ENCODE peak calls at places on chromosomes 11 and 22, in eight cellular contexts. One of them, this sample, is unnamed. For H3K4me1 and H3K9me3, the result is how much of the 10 kb centered on the place peaks cover.

GRCh38 chr11:93166867-93167266 is 30.9 kb downstream of the SLC36A4 start:
- DNase-seq in A549: no peak
- DNase-seq in tibial artery: no peak
- DNase-seq in kidney: no peak
- DNase-seq in CD8-positive, alpha-beta memory T cell: no peak
- DNase-seq in spleen: no peak
- DNase-seq in pancreas: no peak
- DNase-seq in H9: no peak
- DNase-seq in this sample: no peak

GRCh38 chr11:35267504-35267903 is 128.5 kb downstream of the CD44 start:
- DNase-seq in spleen: no peak
- DNase-seq in H9: no peak
- DNase-seq in CD8-positive, alpha-beta memory T cell: no peak
- DNase-seq in tibial artery: no peak
- DNase-seq in kidney: no peak
- DNase-seq in pancreas: no peak
- DNase-seq in A549: no peak
- DNase-seq in this sample: no peak

GRCh38 chr11:2263012-2263565 is 7.3 kb downstream of the ASCL2 start:
- DNase-seq in CD8-positive, alpha-beta memory T cell: no peak
- DNase-seq in A549: no peak
- DNase-seq in pancreas: no peak
- DNase-seq in tibial artery: no peak
- DNase-seq in H9: no peak
- DNase-seq in spleen: no peak
- DNase-seq in kidney: no peak
- DNase-seq in this sample: no peak

GRCh38 chr22:20404881-20405280 is 10.9 kb downstream of the ZNF74 start:
- DNase-seq in spleen: peak
- DNase-seq in H9: no peak
- DNase-seq in tibial artery: peak
- DNase-seq in pancreas: no peak
- DNase-seq in kidney: no peak
- DNase-seq in CD8-positive, alpha-beta memory T cell: no peak
- DNase-seq in A549: no peak
- DNase-seq in this sample: no peak

GRCh38 chr22:43001271-43002197 is 13.4 kb downstream of the PACSIN2 start:
- DNase-seq in H9: no peak
- DNase-seq in spleen: no peak
- DNase-seq in CD8-positive, alpha-beta memory T cell: no peak
- DNase-seq in A549: no peak
- DNase-seq in tibial artery: no peak
- DNase-seq in kidney: no peak
- DNase-seq in pancreas: no peak
- DNase-seq in this sample: no peak

GRCh38 chr22:46761017-46761416 is 1.4 kb upstream of the TBC1D22A start:
- DNase-seq in CD8-positive, alpha-beta memory T cell: no peak
- DNase-seq in pancreas: peak
- DNase-seq in tibial artery: no peak
- DNase-seq in A549: no peak
- DNase-seq in H9: no peak
- DNase-seq in kidney: no peak
- DNase-seq in spleen: peak
- DNase-seq in this sample: no peak

GRCh38 chr22:20137671-20138416 is 6.2 kb downstream of the ZDHHC8 start:
- DNase-seq in CD8-positive, alpha-beta memory T cell: no peak
- DNase-seq in tibial artery: no peak
- DNase-seq in H9: no peak
- DNase-seq in pancreas: no peak
- DNase-seq in A549: no peak
- DNase-seq in kidney: no peak
- DNase-seq in spleen: no peak
- DNase-seq in this sample: no peak

GRCh38 chr11:62666259-62666926 is 1.3 kb downstream of the CSKMT start:
- DNase-seq in kidney: peak
- DNase-seq in tibial artery: no peak
- DNase-seq in H9: no peak
- DNase-seq in CD8-positive, alpha-beta memory T cell: no peak
- DNase-seq in spleen: peak
- DNase-seq in pancreas: peak
- DNase-seq in A549: no peak
- DNase-seq in this sample: no peak

GRCh38 chr11:41456288-41456687 is 3.2 kb downstream of the LRRC4C start:
- DNase-seq in pancreas: no peak
- DNase-seq in spleen: no peak
- DNase-seq in tibial artery: no peak
- DNase-seq in A549: no peak
- DNase-seq in kidney: no peak
- DNase-seq in H9: peak
- DNase-seq in CD8-positive, alpha-beta memory T cell: no peak
- DNase-seq in this sample: no peak

GRCh38 chr11:132549001-132549400 is 983.3 kb downstream of the OPCML start:
- DNase-seq in tibial artery: no peak
- DNase-seq in A549: no peak
- DNase-seq in H9: no peak
- DNase-seq in spleen: no peak
- DNase-seq in pancreas: no peak
- DNase-seq in CD8-positive, alpha-beta memory T cell: no peak
- DNase-seq in kidney: no peak
- DNase-seq in this sample: no peak

GRCh38 chr11:39236916-39237315 is 2222.5 kb downstream of the LRRC4C start:
- DNase-seq in tibial artery: no peak
- DNase-seq in kidney: no peak
- DNase-seq in A549: no peak
- DNase-seq in spleen: no peak
- DNase-seq in H9: no peak
- DNase-seq in CD8-positive, alpha-beta memory T cell: no peak
- DNase-seq in pancreas: no peak
- DNase-seq in this sample: no peak

GRCh38 chr22:29786026-29786425 is 18.9 kb downstream of the UQCR10 start:
- DNase-seq in pancreas: no peak
- DNase-seq in CD8-positive, alpha-beta memory T cell: no peak
- DNase-seq in kidney: no peak
- DNase-seq in H9: no peak
- DNase-seq in tibial artery: no peak
- DNase-seq in spleen: no peak
- DNase-seq in A549: no peak
- DNase-seq in this sample: no peak

GRCh38 chr11:74453373-74453975 is 13.9 kb downstream of the KCNE3 start:
- DNase-seq in A549: peak
- DNase-seq in H9: peak
- DNase-seq in tibial artery: peak
- DNase-seq in kidney: no peak
- DNase-seq in CD8-positive, alpha-beta memory T cell: peak
- DNase-seq in spleen: peak
- DNase-seq in pancreas: peak
- DNase-seq in this sample: peak

GRCh38 chr22:24467340-24467739 is 27.8 kb upstream of the UPB1 start:
- DNase-seq in kidney: no peak
- DNase-seq in A549: no peak
- DNase-seq in spleen: no peak
- DNase-seq in CD8-positive, alpha-beta memory T cell: no peak
- DNase-seq in tibial artery: no peak
- DNase-seq in H9: no peak
- DNase-seq in pancreas: no peak
- DNase-seq in this sample: no peak

GRCh38 chr11:57311109-57311936 is 13.4 kb downstream of the TNKS1BP1 start:
- DNase-seq in CD8-positive, alpha-beta memory T cell: no peak
- DNase-seq in tibial artery: peak
- DNase-seq in pancreas: peak
- DNase-seq in H9: peak
- DNase-seq in A549: peak
- DNase-seq in spleen: peak
- DNase-seq in kidney: peak
- DNase-seq in this sample: peak

GRCh38 chr11:118186346-118187107 is 10.1 kb upstream of the SCN2B start:
- DNase-seq in A549: no peak
- DNase-seq in CD8-positive, alpha-beta memory T cell: no peak
- DNase-seq in kidney: no peak
- DNase-seq in pancreas: no peak
- DNase-seq in spleen: no peak
- DNase-seq in tibial artery: peak
- DNase-seq in H9: no peak
- DNase-seq in this sample: no peak
- H3K4me1 ChIP-seq in A549: under half
- H3K4me1 ChIP-seq in CD8-positive, alpha-beta memory T cell: under half
- H3K4me1 ChIP-seq in kidney: under half
- H3K4me1 ChIP-seq in pancreas: under half
- H3K4me1 ChIP-seq in spleen: under half
- H3K4me1 ChIP-seq in tibial artery: under half
- H3K4me1 ChIP-seq in H9: under half
- H3K4me1 ChIP-seq in this sample: under half

DNA sequence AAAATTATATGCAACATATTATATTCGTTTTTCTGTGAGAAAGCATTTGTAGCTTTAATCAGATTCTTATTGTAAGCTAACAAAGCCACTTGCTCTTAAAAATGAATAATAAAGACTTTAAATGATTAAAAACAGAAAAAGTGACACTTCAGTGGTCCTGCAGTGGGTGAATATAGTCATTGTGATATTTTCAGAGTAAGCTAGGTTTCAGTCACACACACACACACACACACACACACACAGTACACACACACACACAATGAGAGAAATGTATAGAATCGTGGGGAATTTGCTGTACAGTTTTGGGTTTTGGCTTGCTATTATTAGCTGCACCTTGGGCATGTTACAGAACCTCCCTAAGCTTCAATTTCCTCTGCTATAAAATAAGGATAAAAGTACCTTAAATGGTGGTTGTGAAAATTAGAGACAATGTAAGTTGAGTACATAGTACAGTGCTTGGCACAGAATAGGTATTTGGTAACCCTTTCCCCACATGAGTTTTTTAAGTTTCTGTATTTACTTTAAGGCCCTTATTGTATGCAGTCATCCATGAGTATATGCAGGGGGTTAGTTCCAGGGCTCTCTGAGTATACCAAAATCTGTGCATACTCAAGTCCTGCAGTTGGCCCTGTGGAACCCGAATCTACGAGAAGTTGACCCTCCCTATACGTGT is 39.8 kb downstream of the CSTPP1 start:
- DNase-seq in spleen: no peak
- DNase-seq in H9: no peak
- DNase-seq in A549: no peak
- DNase-seq in pancreas: no peak
- DNase-seq in kidney: no peak
- DNase-seq in tibial artery: no peak
- DNase-seq in CD8-positive, alpha-beta memory T cell: no peak
- DNase-seq in this sample: no peak
- H3K27ac ChIP-seq in spleen: no peak
- H3K27ac ChIP-seq in H9: no peak
- H3K27ac ChIP-seq in A549: no peak
- H3K27ac ChIP-seq in pancreas: no peak
- H3K27ac ChIP-seq in kidney: no peak
- H3K27ac ChIP-seq in tibial artery: no peak
- H3K27ac ChIP-seq in CD8-positive, alpha-beta memory T cell: no peak
- H3K27ac ChIP-seq in this sample: no peak

GRCh38 chr11:48354677-48355076 is 11.6 kb downstream of the OR4C5 start:
- DNase-seq in H9: no peak
- DNase-seq in CD8-positive, alpha-beta memory T cell: no peak
- DNase-seq in A549: no peak
- DNase-seq in pancreas: no peak
- DNase-seq in kidney: no peak
- DNase-seq in spleen: no peak
- DNase-seq in tibial artery: no peak
- DNase-seq in this sample: no peak

DNA sequence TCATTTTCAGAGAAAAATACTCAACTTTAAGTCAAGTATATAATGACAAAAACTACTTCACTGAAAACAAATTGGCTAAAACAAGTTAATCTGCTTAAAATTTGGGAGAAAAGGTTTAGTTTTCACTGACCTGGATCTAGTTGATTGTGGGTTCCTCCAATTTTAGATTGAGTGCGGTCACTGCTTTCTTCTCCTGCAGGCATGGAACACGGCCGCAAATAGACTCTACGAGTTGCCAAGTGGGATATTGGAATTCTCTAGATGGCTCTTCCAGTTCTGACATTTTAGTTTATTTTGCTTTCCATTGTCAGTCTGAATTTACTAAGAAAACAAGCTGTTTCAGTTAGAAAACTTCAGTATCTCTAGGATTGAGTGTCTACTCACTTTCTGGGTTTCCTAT is 12.3 kb downstream of the OR4C5 start:
- DNase-seq in tibial artery: no peak
- DNase-seq in kidney: no peak
- DNase-seq in H9: no peak
- DNase-seq in CD8-positive, alpha-beta memory T cell: no peak
- DNase-seq in spleen: no peak
- DNase-seq in pancreas: no peak
- DNase-seq in A549: no peak
- DNase-seq in this sample: no peak
- H3K9me3 ChIP-seq in tibial artery: under half
- H3K9me3 ChIP-seq in kidney: under half
- H3K9me3 ChIP-seq in H9: half or more
- H3K9me3 ChIP-seq in CD8-positive, alpha-beta memory T cell: under half
- H3K9me3 ChIP-seq in spleen: under half
- H3K9me3 ChIP-seq in pancreas: under half
- H3K9me3 ChIP-seq in A549: under half
- H3K9me3 ChIP-seq in this sample: under half

DNA sequence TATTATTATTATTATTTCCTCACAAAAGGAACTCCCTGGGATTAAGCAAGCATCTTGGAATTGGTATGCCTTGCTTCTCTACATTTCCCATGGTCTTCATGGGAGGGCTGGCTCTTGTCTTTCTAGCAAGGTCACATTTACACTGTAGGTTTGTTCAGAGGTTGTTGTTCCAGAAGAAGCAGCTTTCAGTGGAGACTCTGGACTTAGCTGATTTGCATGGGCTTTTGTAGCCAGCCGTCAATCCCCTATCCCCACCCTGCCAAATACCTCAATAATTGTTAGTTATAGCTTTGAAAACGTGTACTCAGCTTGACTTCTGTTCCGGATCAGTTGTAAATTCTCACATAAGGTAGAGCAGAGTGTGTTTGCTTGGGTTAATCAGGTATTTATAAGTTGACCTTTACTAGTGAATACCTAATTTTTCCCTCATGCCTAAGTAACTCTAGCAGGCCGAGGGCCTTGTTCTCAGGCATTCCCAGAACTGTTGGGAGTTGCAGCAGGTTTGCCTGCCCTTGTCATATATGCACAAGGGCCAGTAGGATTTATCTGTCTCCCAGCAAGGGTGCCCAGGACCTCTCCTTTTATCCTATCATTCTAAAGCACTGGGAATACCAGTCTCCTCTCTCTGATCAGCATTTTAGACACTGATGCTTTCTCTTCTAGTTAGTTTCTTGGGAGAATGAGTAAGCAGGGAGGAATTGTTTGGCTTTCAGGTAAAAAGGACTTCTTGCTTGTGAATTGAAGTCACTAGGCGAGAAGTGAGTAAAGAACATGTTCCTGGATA is 22.0 kb downstream of the STIM1 start:
- DNase-seq in A549: no peak
- DNase-seq in tibial artery: no peak
- DNase-seq in pancreas: no peak
- DNase-seq in CD8-positive, alpha-beta memory T cell: no peak
- DNase-seq in H9: no peak
- DNase-seq in spleen: no peak
- DNase-seq in kidney: no peak
- DNase-seq in this sample: no peak
- H3K4me1 ChIP-seq in A549: under half
- H3K4me1 ChIP-seq in tibial artery: under half
- H3K4me1 ChIP-seq in pancreas: under half
- H3K4me1 ChIP-seq in CD8-positive, alpha-beta memory T cell: half or more
- H3K4me1 ChIP-seq in H9: under half
- H3K4me1 ChIP-seq in spleen: under half
- H3K4me1 ChIP-seq in kidney: under half
- H3K4me1 ChIP-seq in this sample: under half